ENCODE peak calls at places on chromosomes 6 and 20, in ten cellular contexts. D is pons, P is cardiac septum, X is brain pericyte, H is T-helper 9 cell, R is ELR, A is AG20443, E is HuH-7, Z is LoVo, Q is occipital lobe. Y is an unnamed sample.
A peak's percentile ranks its signal among the peaks of the same experiment; 100 is the strongest.

GRCh38 chr6:56357616-56358373 is 110.4 kb upstream of the COL21A1 start:
- DNase-seq in D (no peak), P (no peak), X (no peak), H (no peak), R (peak; percentile 79), A (peak; percentile 40), E (no peak), Z (no peak), Q (no peak), Y (no peak)

GRCh38 chr6:6414946-6415345 is 94.5 kb upstream of the F13A1 start:
- DNase-seq in D (no peak), P (no peak), X (no peak), H (no peak), R (no peak), A (no peak), E (no peak), Z (no peak), Q (no peak), Y (no peak)

GRCh38 chr20:6469695-6470094 is 297.8 kb upstream of the BMP2 start:
- DNase-seq in D (no peak), P (no peak), X (no peak), H (no peak), R (no peak), A (no peak), E (no peak), Z (peak; percentile 29), Q (no peak), Y (no peak)

GRCh38 chr6:128208851-128209580 is 308.2 kb upstream of the THEMIS start:
- DNase-seq in D (no peak), P (no peak), X (no peak), H (no peak), R (peak; percentile 86), A (peak; percentile 50), E (no peak), Z (no peak), Q (no peak), Y (no peak)

GRCh38 chr6:160462551-160463109 is 114.5 kb downstream of the SLC22A3 start:
- DNase-seq in D (no peak), P (no peak), X (peak; percentile 17), H (peak; percentile 39), R (peak; percentile 96), A (peak; percentile 74), E (no peak), Z (no peak), Q (no peak), Y (no peak)

GRCh38 chr6:42259286-42259685 is 41.6 kb upstream of the MRPS10 start:
- DNase-seq in D (no peak), P (no peak), X (no peak), H (no peak), R (no peak), A (no peak), E (no peak), Z (no peak), Q (no peak), Y (no peak)

GRCh38 chr6:27565839-27566779 is 93.2 kb upstream of the ZNF184 start:
- DNase-seq in D (no peak), P (no peak), X (no peak), H (no peak), R (peak; percentile 58), A (no peak), E (no peak), Z (no peak), Q (no peak), Y (no peak)

GRCh38 chr20:47356220-47356525 is 326 bp downstream of the ZMYND8 start:
- DNase-seq in D (no peak), P (no peak), X (no peak), H (no peak), R (no peak), A (no peak), E (no peak), Z (no peak), Q (no peak), Y (no peak)

GRCh38 chr6:149278996-149279395 is 38.5 kb upstream of the TAB2 start:
- DNase-seq in D (no peak), P (no peak), X (no peak), H (no peak), R (no peak), A (no peak), E (no peak), Z (no peak), Q (no peak), Y (no peak)

GRCh38 chr6:37049990-37050853 is 44.8 kb downstream of the FGD2 start:
- DNase-seq in D (peak; percentile 84), P (peak; percentile 92), X (no peak), H (peak; percentile 23), R (no peak), A (no peak), E (no peak), Z (no peak), Q (no peak), Y (peak; percentile 14)

Y was measured in amygdala.